ENCODE peak calls at places on chromosomes 6 and 20, in five cellular contexts. L is right atrium auricular region, K is GM20000, T is progenitor cell of endocrine pancreas, M is fibroblast of the aortic adventitia. R is an unnamed sample.

GRCh38 chr20:22720206-22720605 is 135.8 kb upstream of the FOXA2 start:
- DNase-seq in L (no peak), K (no peak), T (no peak), M (no peak), R (no peak)

GRCh38 chr20:8305449-8305978 is 173.4 kb downstream of the PLCB1 start:
- DNase-seq in L (no peak), K (peak), T (peak), M (peak), R (peak)

GRCh38 chr20:38272398-38272797 is 11.9 kb upstream of the KIAA1755 start:
- DNase-seq in L (no peak), K (no peak), T (no peak), M (peak), R (peak)

GRCh38 chr20:2421247-2421646 is 40.5 kb downstream of the TGM6 start:
- DNase-seq in L (no peak), K (no peak), T (no peak), M (peak), R (no peak)

GRCh38 chr6:66558189-66558588 is 851.2 kb upstream of the EYS start:
- DNase-seq in L (no peak), K (no peak), T (no peak), M (no peak), R (no peak)

GRCh38 chr6:21615504-21615903 is 22.0 kb downstream of the SOX4 start:
- DNase-seq in L (no peak), K (no peak), T (no peak), M (peak), R (no peak)

GRCh38 chr6:37049990-37050853 is 44.8 kb downstream of the FGD2 start:
- DNase-seq in L (peak), K (peak), T (no peak), M (no peak), R (no peak)

GRCh38 chr20:41175727-41176330 is 38.5 kb downstream of the PLCG1 start:
- DNase-seq in L (peak), K (no peak), T (peak), M (no peak), R (no peak)

DNA sequence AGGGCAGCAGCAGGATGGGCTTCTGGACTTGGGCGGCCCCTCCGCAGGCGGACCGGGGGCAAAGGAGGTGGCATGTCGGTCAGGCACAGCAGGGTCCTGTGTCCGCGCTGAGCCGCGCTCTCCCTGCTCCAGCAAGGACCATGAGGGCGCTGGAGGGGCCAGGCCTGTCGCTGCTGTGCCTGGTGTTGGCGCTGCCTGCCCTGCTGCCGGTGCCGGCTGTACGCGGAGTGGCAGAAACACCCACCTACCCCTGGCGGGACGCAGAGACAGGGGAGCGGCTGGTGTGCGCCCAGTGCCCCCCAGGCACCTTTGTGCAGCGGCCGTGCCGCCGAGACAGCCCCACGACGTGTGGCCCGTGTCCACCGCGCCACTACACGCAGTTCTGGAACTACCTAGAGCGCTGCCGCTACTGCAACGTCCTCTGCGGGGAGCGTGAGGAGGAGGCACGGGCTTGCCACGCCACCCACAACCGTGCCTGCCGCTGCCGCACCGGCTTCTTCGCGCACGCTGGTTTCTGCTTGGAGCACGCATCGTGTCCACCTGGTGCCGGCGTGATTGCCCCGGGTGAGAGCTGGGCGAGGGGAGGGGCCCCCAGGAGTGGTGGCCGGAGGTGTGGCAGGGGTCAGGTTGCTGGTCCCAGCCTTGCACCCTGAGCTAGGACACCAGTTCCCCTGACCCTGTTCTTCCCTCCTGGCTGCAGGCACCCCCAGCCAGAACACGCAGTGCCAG is at the start of gene TNFRSF6B:
- DNase-seq in L (no peak), K (no peak), T (no peak), M (no peak), R (no peak)
- TF ChIP-seq CTCF in L (no peak), K (no peak), T (no peak), M (no peak), R (no peak)

GRCh38 chr20:46520976-46521579 is 7.7 kb upstream of the ZNF334 start:
- DNase-seq in L (no peak), K (peak), T (peak), M (peak), R (peak)
- TF ChIP-seq CTCF in L (no peak), K (peak), T (peak), M (peak), R (peak)

DNA sequence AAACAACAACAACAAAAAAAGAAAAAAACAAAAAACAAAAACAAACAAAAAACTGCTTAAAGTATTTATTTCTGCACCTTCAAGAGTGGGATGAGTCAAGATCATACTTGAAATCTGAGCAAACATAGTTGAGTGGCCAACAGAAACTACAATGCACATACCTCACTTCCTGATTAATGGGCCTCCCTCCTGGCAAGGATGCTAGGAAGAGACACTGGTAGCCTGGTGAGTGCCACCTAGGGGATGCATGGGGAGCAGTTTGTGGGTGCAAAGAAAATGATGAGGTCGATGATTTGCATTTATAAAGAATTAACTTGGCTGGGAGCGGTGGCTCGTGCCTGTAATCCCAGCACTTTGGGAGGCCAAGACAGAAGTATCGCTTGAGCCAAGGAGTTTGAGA is 808.1 kb downstream of the MAFB start:
- DNase-seq in L (no peak), K (no peak), T (no peak), M (peak), R (peak)
- TF ChIP-seq CTCF in L (no peak), K (no peak), T (no peak), M (peak), R (peak)

DNA sequence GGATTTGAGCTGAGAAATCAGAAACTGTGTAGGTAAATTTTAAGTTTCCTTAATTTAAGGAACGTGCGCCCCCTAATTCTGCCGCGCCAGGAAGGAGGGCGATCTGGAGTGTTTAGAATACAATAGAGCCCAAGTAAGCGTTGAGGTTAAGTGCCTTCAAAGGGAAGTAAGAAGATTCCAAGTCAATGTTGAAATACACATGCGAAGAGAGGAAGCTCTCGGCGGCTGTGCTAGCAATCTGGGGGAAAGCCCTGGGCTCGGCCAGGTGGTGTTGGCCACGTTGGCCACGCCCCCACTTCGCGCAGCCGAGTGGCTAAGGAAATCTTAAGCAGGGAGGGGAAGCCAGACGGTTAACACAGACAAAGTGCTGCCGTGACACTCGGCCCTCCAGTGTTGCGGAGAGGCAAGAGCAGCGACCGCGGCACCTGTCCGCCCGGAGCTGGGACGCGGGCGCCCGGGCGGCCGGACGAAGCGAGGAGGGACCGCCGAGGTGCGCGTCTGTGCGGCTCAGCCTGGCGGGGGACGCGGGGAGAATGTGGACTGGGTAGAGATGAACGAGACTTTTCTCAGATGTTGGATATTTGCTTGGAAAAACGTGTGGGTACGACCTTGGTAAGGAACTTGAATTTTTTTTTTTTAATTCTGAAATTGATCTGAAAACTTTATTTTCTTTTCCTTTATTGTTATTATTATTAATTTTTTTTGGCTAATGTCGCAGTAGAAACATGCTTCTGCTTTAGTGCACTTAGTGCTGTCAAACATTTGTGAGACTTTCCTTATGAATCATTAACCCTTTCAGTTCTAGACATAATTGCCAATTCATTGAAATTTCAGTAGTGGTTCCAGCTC is at the start of gene PRDM1:
- DNase-seq in L (no peak), K (peak), T (peak), M (peak), R (peak)
- TF ChIP-seq CTCF in L (no peak), K (peak), T (peak), M (peak), R (peak)

GRCh38 chr20:49030954-49031619 is 15.0 kb upstream of the CSE1L start:
- DNase-seq in L (no peak), K (no peak), T (no peak), M (peak), R (no peak)

GRCh38 chr20:49029203-49029602 is 16.9 kb upstream of the CSE1L start:
- DNase-seq in L (no peak), K (no peak), T (no peak), M (peak), R (no peak)

GRCh38 chr20:49032455-49032854 is 13.7 kb upstream of the CSE1L start:
- DNase-seq in L (no peak), K (no peak), T (no peak), M (no peak), R (no peak)

GRCh38 chr20:49024220-49024619 is 21.9 kb upstream of the CSE1L start:
- DNase-seq in L (no peak), K (no peak), T (no peak), M (no peak), R (no peak)

DNA sequence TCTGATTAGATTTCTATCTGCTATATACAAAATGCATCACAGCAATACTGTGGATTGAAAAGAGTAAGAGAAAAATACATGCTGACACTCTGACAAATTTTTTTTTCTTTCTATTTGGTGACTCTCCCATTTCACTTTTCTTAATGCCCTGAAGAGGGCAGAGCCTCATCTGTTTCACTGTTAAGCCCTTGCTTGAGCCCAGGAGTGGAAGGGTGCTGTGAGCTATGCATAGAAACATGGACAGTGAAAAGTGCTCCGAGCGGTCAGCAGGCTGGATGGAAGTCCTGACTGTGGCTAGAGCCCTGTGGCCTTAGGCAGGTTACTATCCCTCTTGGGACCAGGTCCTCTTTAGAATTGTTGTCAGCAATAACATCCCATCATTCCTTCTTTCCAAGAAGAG is 17.4 kb upstream of the CSE1L start:
- DNase-seq in L (no peak), K (no peak), T (no peak), M (peak), R (peak)
- TF ChIP-seq CTCF in L (no peak), K (no peak), T (peak), M (peak), R (peak)